ENCODE peak calls at places on chromosome 15, in ten cellular contexts. C, I, E, Q, L, J, N, D, T and S are unnamed samples.

GRCh38 chr15:94297543-94297942 is 66.2 kb downstream of the MCTP2 start:
- DNase-seq in C (no peak), E (peak), I (no peak), Q (no peak), T (no peak), L (no peak), N (no peak), D (no peak), J (no peak), S (no peak)

GRCh38 chr15:71588746-71589145 is 221.6 kb upstream of the NR2E3 start:
- DNase-seq in E (no peak), Q (peak), L (peak), J (peak), T (peak), I (peak), N (peak), D (peak), C (peak), S (peak)

GRCh38 chr15:72554471-72555425 is 80.6 kb downstream of the ARIH1 start:
- DNase-seq in N (peak), C (peak), I (peak), L (no peak), E (no peak), J (peak), Q (peak), T (peak), D (peak), S (peak)

GRCh38 chr15:73897441-73898261 is 24.3 kb downstream of the TBC1D21 start:
- DNase-seq in N (peak), E (peak), T (peak), I (peak), Q (peak), L (peak), J (peak), C (peak), D (peak), S (peak)

GRCh38 chr15:96053039-96054021 is 277.2 kb upstream of the NR2F2 start:
- DNase-seq in E (peak), Q (peak), J (peak), N (no peak), C (peak), L (peak), D (no peak), T (peak), I (peak), S (no peak)

GRCh38 chr15:101325263-101326025 is 30.4 kb upstream of the SNRPA1 start:
- DNase-seq in T (no peak), E (no peak), D (no peak), Q (no peak), L (no peak), I (no peak), C (no peak), J (no peak), N (no peak), S (no peak)

GRCh38 chr15:99128411-99128810 is 23.5 kb downstream of the SYNM start:
- DNase-seq in L (no peak), J (no peak), D (no peak), I (no peak), T (no peak), N (no peak), E (no peak), Q (no peak), C (no peak), S (no peak)

GRCh38 chr15:59904450-59904979 is 99.6 kb upstream of the FOXB1 start:
- DNase-seq in Q (no peak), T (no peak), L (peak), D (no peak), I (no peak), E (no peak), N (no peak), J (no peak), C (no peak), S (no peak)

GRCh38 chr15:71079208-71080044 is 35.8 kb upstream of the THSD4 start:
- DNase-seq in Q (peak), C (peak), J (peak), T (peak), N (peak), D (peak), L (no peak), I (peak), E (peak), S (peak)

GRCh38 chr15:22811640-22812039 is 25.2 kb downstream of the NIPA1 start:
- DNase-seq in Q (no peak), L (peak), N (peak), J (peak), C (peak), E (peak), T (peak), I (peak), D (no peak), S (peak)

GRCh38 chr15:71115567-71116351 is 488 bp downstream of the THSD4 start:
- DNase-seq in D (peak), L (peak), Q (peak), N (peak), E (peak), T (peak), I (peak), C (peak), J (peak), S (peak)

GRCh38 chr15:91982401-91982800 is 128.9 kb downstream of the SLCO3A1 start:
- DNase-seq in C (no peak), I (peak), N (no peak), Q (no peak), D (no peak), E (no peak), T (peak), J (no peak), L (no peak), S (peak)

GRCh38 chr15:25436707-25437106 is 2.1 kb downstream of the UBE3A start:
- DNase-seq in T (no peak), E (no peak), Q (no peak), I (peak), C (no peak), J (no peak), D (no peak), L (no peak), N (no peak), S (no peak)

GRCh38 chr15:79322945-79323344 is 12.0 kb downstream of the TMED3 start:
- DNase-seq in C (no peak), E (no peak), I (no peak), D (no peak), L (no peak), N (no peak), J (no peak), Q (no peak), T (no peak), S (no peak)

GRCh38 chr15:66692808-66693596 is 9.0 kb upstream of the SMAD6 start:
- DNase-seq in Q (no peak), T (no peak), E (no peak), D (no peak), N (no peak), L (no peak), I (no peak), C (no peak), J (no peak), S (no peak)

GRCh38 chr15:25596644-25597562 is 158.1 kb upstream of the UBE3A start:
- DNase-seq in N (no peak), D (peak), Q (no peak), I (no peak), E (no peak), L (peak), T (no peak), J (no peak), C (peak), S (peak)

GRCh38 chr15:88623632-88624031 is 2.5 kb downstream of the AEN start:
- DNase-seq in J (no peak), D (no peak), I (no peak), Q (no peak), E (no peak), C (no peak), N (no peak), L (no peak), T (no peak), S (no peak)

GRCh38 chr15:80788536-80788935 is 9.4 kb downstream of the CEMIP start:
- DNase-seq in J (peak), D (no peak), E (no peak), C (no peak), I (no peak), T (no peak), Q (no peak), N (peak), L (no peak), S (peak)

GRCh38 chr15:90654233-90655124 is 62.7 kb upstream of the BLM start:
- DNase-seq in Q (no peak), T (no peak), E (no peak), I (no peak), D (no peak), N (no peak), C (peak), L (no peak), J (no peak), S (peak)

GRCh38 chr15:74816624-74817369 is 4.2 kb downstream of the LMAN1L start:
- DNase-seq in Q (no peak), L (peak), D (no peak), J (no peak), C (no peak), I (no peak), E (peak), N (no peak), T (no peak), S (no peak)

GRCh38 chr15:85297537-85297936 is 82.9 kb upstream of the AKAP13 start:
- DNase-seq in Q (no peak), N (peak), D (no peak), T (no peak), I (no peak), C (no peak), E (no peak), L (no peak), J (no peak), S (no peak)

GRCh38 chr15:89492111-89492641 is 4.2 kb downstream of the RHCG start:
- DNase-seq in T (no peak), N (no peak), J (no peak), L (peak), E (no peak), C (no peak), I (peak), D (no peak), Q (no peak), S (no peak)

GRCh38 chr15:89809093-89809786 is 5.4 kb downstream of the ANPEP start:
- DNase-seq in N (no peak), E (no peak), D (no peak), I (no peak), L (no peak), Q (peak), C (peak), J (peak), T (no peak), S (no peak)

GRCh38 chr15:25435474-25436243 is 3.2 kb downstream of the UBE3A start:
- DNase-seq in D (no peak), Q (no peak), N (no peak), L (no peak), E (no peak), C (peak), J (no peak), I (no peak), T (no peak), S (peak)

GRCh38 chr15:91050128-91050455 is 27.7 kb upstream of the VPS33B start:
- DNase-seq in J (no peak), Q (no peak), T (no peak), N (no peak), I (no peak), D (no peak), L (no peak), C (no peak), E (no peak), S (no peak)

GRCh38 chr15:32838820-32839219 is 121.0 kb downstream of the GREM1 start:
- DNase-seq in C (peak), L (no peak), I (peak), T (peak), Q (peak), D (peak), N (peak), J (peak), E (peak), S (peak)

GRCh38 chr15:28978661-28979060 is 92.9 kb downstream of the APBA2 start:
- DNase-seq in C (no peak), J (no peak), D (no peak), T (no peak), I (no peak), Q (no peak), L (no peak), N (no peak), E (no peak), S (no peak)
- H3K4me3 ChIP-seq in C (no peak), J (no peak), D (no peak), T (no peak), I (no peak), Q (no peak), L (no peak), N (no peak), E (no peak), S (no peak)

DNA sequence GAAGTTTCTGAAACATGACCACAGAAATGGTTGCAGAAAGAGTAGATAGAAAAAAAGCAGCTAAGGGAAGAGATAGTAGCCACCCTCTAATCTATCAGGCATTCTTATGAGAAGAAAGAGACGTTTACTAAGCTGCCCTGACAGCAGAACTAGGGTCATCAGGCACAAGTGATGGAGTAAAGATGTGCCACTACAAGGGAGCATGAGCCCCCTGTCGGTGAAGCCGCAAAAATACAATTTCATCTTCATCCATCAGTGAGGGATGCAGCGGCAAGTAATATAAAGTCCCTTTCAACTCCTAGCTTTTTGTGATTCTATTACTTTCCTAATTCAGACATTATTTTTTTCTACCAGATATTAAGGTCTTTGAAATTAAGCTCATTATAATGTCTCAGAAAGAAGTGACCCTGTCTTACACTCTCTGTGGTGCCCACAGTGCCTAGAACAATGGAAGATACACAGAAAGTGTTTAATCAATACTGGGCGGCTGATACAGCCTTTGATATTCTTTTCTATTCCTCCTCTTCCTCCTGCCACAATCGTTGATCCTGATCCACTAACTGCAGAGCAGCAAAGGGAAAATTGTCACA is 651.6 kb downstream of the NTRK3 start:
- DNase-seq in C (peak), J (peak), E (no peak), L (peak), T (peak), I (peak), D (no peak), Q (no peak), N (no peak), S (no peak)
- TF ChIP-seq CTCF in C (peak), J (peak), E (no peak), L (peak), T (peak), I (peak), D (peak), Q (peak), N (peak), S (peak)

DNA sequence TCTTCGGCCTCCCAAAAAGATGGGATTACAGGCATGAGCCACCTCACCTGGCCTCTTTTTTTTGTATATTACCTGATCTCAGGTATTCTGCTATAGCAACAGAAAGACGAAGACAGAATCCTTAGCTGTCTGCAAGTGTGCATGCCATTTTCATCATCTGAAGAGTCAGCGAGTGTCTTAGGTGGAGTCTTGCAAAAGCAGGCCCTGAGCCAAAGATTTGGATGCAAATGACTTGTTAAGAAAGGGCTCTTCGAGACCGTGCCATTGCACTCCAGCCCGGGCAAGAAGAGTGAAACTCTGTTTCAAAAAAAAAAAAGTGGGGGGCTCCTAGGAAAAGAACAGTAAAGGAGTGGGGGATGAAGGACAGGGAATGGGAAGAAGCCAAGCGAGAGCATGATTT is 10.2 kb upstream of the TRIM69 start:
- DNase-seq in E (peak), T (no peak), D (peak), J (peak), N (peak), I (no peak), C (peak), Q (no peak), L (no peak), S (peak)
- H3K4me3 ChIP-seq in E (no peak), T (no peak), D (no peak), J (no peak), N (no peak), I (peak), C (no peak), Q (no peak), L (no peak), S (peak)

GRCh38 chr15:62068071-62068786 is 1.5 kb downstream of the C2CD4A start:
- DNase-seq in L (peak), J (peak), D (peak), N (peak), I (peak), Q (peak), T (peak), E (peak), C (peak), S (peak)
- TF ChIP-seq CTCF in L (peak), J (no peak), D (no peak), N (peak), I (peak), Q (no peak), T (peak), E (no peak), C (peak), S (no peak)

DNA sequence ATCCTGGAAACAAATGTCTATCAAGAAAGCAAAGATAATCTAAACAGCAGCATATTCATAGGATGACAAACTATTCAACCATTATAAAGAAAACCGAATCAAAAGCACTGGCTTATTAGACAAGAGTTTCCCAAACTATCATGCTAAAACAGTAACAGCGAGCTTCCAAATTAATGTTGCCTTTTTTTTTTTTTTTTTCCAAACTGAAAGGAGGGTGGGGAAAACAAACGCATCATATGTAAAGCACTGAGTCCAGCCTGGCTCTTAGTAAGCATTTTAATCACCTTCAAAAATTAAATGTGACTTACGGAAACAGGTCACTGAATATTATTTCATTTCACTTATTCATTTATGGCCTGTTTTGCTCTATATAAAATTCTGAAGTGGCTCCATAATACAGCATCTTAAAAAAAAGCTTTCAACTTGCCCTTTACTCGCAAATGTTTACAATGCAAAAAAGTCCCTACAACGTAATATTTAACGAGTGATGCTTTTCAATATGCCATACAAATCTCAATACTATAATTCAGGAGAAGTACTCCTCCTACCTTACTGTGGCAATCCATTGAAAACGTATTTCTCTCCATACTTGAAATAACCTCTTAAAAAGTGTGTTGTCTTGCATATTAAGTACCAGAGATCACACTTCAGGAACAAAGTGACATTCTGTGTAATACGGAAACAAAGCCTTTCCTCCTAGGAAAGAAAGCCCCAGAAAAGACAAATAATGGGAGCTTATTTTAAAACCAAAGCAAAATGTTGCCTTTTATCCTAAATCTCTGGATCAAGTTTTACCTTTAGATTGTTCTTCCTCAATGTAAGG is 2.1 kb downstream of the TJP1 start:
- DNase-seq in N (no peak), E (no peak), Q (no peak), T (no peak), J (no peak), C (no peak), L (no peak), D (no peak), I (peak), S (no peak)
- H3K4me3 ChIP-seq in N (peak), E (no peak), Q (peak), T (peak), J (peak), C (peak), L (peak), D (peak), I (peak), S (peak)

GRCh38 chr15:52183562-52184173 is 7.5 kb downstream of the GNB5 start:
- DNase-seq in Q (peak), J (peak), L (peak), D (peak), C (peak), N (peak), T (peak), I (peak), E (peak), S (peak)
- TF ChIP-seq CTCF in Q (peak), J (peak), L (peak), D (peak), C (peak), N (peak), T (peak), I (peak), E (no peak), S (peak)

GRCh38 chr15:44311136-44311535 is 22.6 kb downstream of the GOLM2 start:
- DNase-seq in Q (no peak), D (no peak), L (no peak), N (no peak), J (no peak), I (no peak), E (no peak), T (no peak), C (no peak), S (no peak)

GRCh38 chr15:44308874-44309273 is 20.4 kb downstream of the GOLM2 start:
- DNase-seq in N (no peak), D (no peak), C (no peak), Q (no peak), T (no peak), E (no peak), I (no peak), L (no peak), J (no peak), S (no peak)

GRCh38 chr15:44307712-44308111 is 19.2 kb downstream of the GOLM2 start:
- DNase-seq in D (no peak), J (no peak), I (no peak), L (no peak), E (no peak), C (no peak), T (no peak), N (no peak), Q (no peak), S (no peak)

GRCh38 chr15:44312108-44312507 is 23.6 kb downstream of the GOLM2 start:
- DNase-seq in L (no peak), I (no peak), J (no peak), T (no peak), N (no peak), D (no peak), C (no peak), Q (no peak), E (no peak), S (no peak)

GRCh38 chr15:44308415-44308814 is 19.9 kb downstream of the GOLM2 start:
- DNase-seq in C (no peak), I (no peak), N (no peak), D (no peak), L (no peak), Q (no peak), T (no peak), E (no peak), J (no peak), S (no peak)
- H3K4me3 ChIP-seq in C (no peak), I (no peak), N (no peak), D (no peak), L (no peak), Q (no peak), T (no peak), E (no peak), J (no peak), S (no peak)

DNA sequence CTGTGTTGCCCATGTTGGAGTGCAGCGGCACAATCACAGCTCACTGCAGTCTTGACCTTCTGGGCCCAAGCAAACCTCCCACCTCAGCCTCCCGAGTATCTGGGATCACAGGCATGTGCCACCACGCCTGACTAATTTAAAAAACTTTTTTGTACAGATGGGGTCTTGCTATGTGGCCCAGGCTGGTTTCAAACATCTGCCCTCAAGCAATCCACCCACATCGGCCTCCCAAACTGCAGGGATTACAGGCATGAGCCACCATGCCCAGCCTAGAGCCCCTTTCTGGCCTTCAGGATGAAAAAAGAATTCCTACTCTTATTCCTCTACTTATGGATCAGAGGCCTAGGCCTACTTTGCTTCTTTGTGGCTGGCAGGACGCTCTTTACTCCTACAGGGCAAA is 39.6 kb downstream of the CHAC1 start:
- DNase-seq in Q (no peak), E (no peak), L (no peak), T (no peak), N (no peak), J (no peak), C (no peak), D (no peak), I (no peak), S (no peak)
- TF ChIP-seq CTCF in Q (no peak), E (no peak), L (no peak), T (no peak), N (no peak), J (no peak), C (no peak), D (no peak), I (no peak), S (no peak)